ENCODE peak calls at places on chromosomes 12 and 14, in five cellular contexts. F, W, M, E and P are unnamed samples.
A peak's percentile ranks its signal among the peaks of the same experiment; 100 is the strongest.

GRCh38 chr12:26120561-26121274 is 4.1 kb downstream of the BHLHE41 start:
- DNase-seq in E (no peak), F (no peak), M (no peak), W (no peak), P (peak; percentile 26)

GRCh38 chr14:100727565-100728240 is 1.0 kb downstream of the DLK1 start:
- DNase-seq in W (no peak), E (no peak), F (no peak), M (no peak), P (no peak)

GRCh38 chr14:41609704-41610183 is 3.1 kb downstream of the LRFN5 start:
- DNase-seq in M (peak; percentile 94), F (no peak), E (no peak), W (peak; percentile 82), P (peak; percentile 73)

GRCh38 chr14:69133206-69134125 is 19.5 kb downstream of the DCAF5 start:
- DNase-seq in W (peak; percentile 89), M (no peak), E (no peak), F (peak; percentile 91), P (peak; percentile 88)

GRCh38 chr14:36068777-36069534 is 107.6 kb downstream of the PTCSC3 start:
- DNase-seq in E (no peak), M (no peak), W (peak; percentile 19), F (no peak), P (peak; percentile 12)

GRCh38 chr12:80422549-80422948 is 21.5 kb upstream of the PTPRQ start:
- DNase-seq in E (no peak), W (peak; percentile 37), F (no peak), M (no peak), P (peak; percentile 89)

GRCh38 chr12:64221656-64222010 is 463 bp downstream of the KICS2 start:
- DNase-seq in E (peak; percentile 15), F (peak; percentile 69), W (peak; percentile 97), M (peak; percentile 54), P (peak; percentile 91)

GRCh38 chr14:105974902-105975301 is 448.5 kb downstream of the TMEM121 start:
- DNase-seq in W (no peak), F (peak; percentile 50), M (peak; percentile 53), E (peak; percentile 56), P (no peak)

GRCh38 chr12:6193853-6194815 is 6.1 kb upstream of the CD9 start:
- DNase-seq in F (no peak), W (peak; percentile 54), E (no peak), M (no peak), P (no peak)

GRCh38 chr14:73833530-73834257 is 17.9 kb upstream of the PTGR2 start:
- DNase-seq in W (peak; percentile 87), E (no peak), F (no peak), M (no peak), P (peak; percentile 93)

GRCh38 chr12:109818900-109819500 is 14.2 kb downstream of the TRPV4 start:
- DNase-seq in M (no peak), F (no peak), W (peak; percentile 81), E (no peak), P (peak; percentile 84)

GRCh38 chr14:105379946-105380345 is 18.4 kb upstream of the TEX22 start:
- DNase-seq in M (no peak), E (no peak), F (no peak), W (no peak), P (no peak)

GRCh38 chr14:64772394-64772950 is 68.2 kb downstream of the PLEKHG3 start:
- DNase-seq in E (no peak), M (no peak), F (no peak), W (no peak), P (no peak)

GRCh38 chr12:53179694-53180269 is 740 bp upstream of the ZNF740 start:
- DNase-seq in F (no peak), E (no peak), M (no peak), W (no peak), P (no peak)

GRCh38 chr14:93977790-93978581 is 1.6 kb upstream of the ASB2 start:
- DNase-seq in W (no peak), M (no peak), F (no peak), E (peak; percentile 54), P (no peak)

GRCh38 chr14:90301122-90301521 is 30.6 kb downstream of the NRDE2 start:
- DNase-seq in E (no peak), F (no peak), M (no peak), W (no peak), P (no peak)

GRCh38 chr12:81034926-81035325 is 43.0 kb upstream of the ACSS3 start:
- DNase-seq in E (no peak), F (no peak), W (no peak), M (no peak), P (no peak)

GRCh38 chr14:22952418-22952817 is 4.5 kb downstream of the HAUS4 start:
- DNase-seq in E (no peak), F (no peak), W (no peak), M (no peak), P (no peak)

GRCh38 chr12:68294246-68294645 is 37.9 kb downstream of the MDM1 start:
- DNase-seq in M (no peak), E (no peak), F (no peak), W (no peak), P (no peak)

GRCh38 chr12:50066402-50066801 is 9.0 kb downstream of the ASIC1 start:
- DNase-seq in M (no peak), W (peak; percentile 88), E (no peak), F (no peak), P (peak; percentile 83)

GRCh38 chr14:58272589-58273372 is 25.6 kb upstream of the ARID4A start:
- DNase-seq in M (no peak), E (no peak), W (peak; percentile 39), F (peak; percentile 47), P (no peak)

GRCh38 chr12:105922670-105923102 is 216.1 kb downstream of the NUAK1 start:
- DNase-seq in M (no peak), E (no peak), F (no peak), W (peak; percentile 58), P (peak; percentile 41)

GRCh38 chr14:48193893-48194292 is 518.5 kb upstream of the MDGA2 start:
- DNase-seq in E (no peak), W (no peak), M (no peak), F (no peak), P (no peak)

GRCh38 chr12:69510176-69510827 is 40.1 kb downstream of the FRS2 start:
- DNase-seq in M (peak; percentile 26), E (no peak), W (no peak), F (no peak), P (no peak)